ENCODE peak calls at places on chromosomes 4 and X, in four cellular contexts. U is A549, T is GM23338, M is SK-N-SH. D is an unnamed sample.

GRCh38 chr4:2257361-2258001 is 4.4 kb downstream of the MXD4 start:
- DNase-seq in M (peak; percentile 16), U (no peak), T (no peak), D (no peak)

GRCh38 chr4:47213106-47213505 is 181.7 kb downstream of the GABRB1 start:
- DNase-seq in U (no peak), T (no peak), M (no peak), D (no peak)

GRCh38 chr4:42627887-42628646 is 28.8 kb downstream of the ATP8A1 start:
- DNase-seq in M (no peak), U (peak; percentile 0), T (peak; percentile 12), D (no peak)

GRCh38 chr4:139740121-139740520 is 74.5 kb downstream of the MGST2 start:
- DNase-seq in M (no peak), U (peak; percentile 5), T (no peak), D (no peak)

GRCh38 chr4:105059337-105059736 is 87.3 kb upstream of the TET2 start:
- DNase-seq in M (no peak), T (no peak), U (no peak), D (peak; percentile 39)

GRCh38 chr4:147530723-147531122 is 49.8 kb downstream of the EDNRA start:
- DNase-seq in U (no peak), M (no peak), T (no peak), D (no peak)

GRCh38 chr4:108950158-108950915 is 187.5 kb upstream of the ETNPPL start:
- DNase-seq in M (no peak), U (no peak), T (no peak), D (no peak)

GRCh38 chr4:21709761-21710160 is 238.8 kb downstream of the KCNIP4 start:
- DNase-seq in U (no peak), M (no peak), T (no peak), D (no peak)

GRCh38 chr4:13906727-13907126 is 279.2 kb upstream of the BOD1L1 start:
- DNase-seq in M (no peak), T (no peak), U (no peak), D (no peak)

GRCh38 chr4:55397024-55397520 is 1.3 kb downstream of the TMEM165 start:
- DNase-seq in U (no peak), T (no peak), M (peak; percentile 57), D (peak; percentile 29)

GRCh38 chr4:45701616-45702015 is 422.2 kb downstream of the GABRG1 start:
- DNase-seq in U (no peak), T (no peak), M (no peak), D (no peak)

GRCh38 chr4:24240655-24241054 is 343.7 kb downstream of the DHX15 start:
- DNase-seq in M (no peak), U (no peak), T (peak; percentile 44), D (no peak)

GRCh38 chr4:54056360-54056759 is 8.0 kb downstream of the CHIC2 start:
- DNase-seq in T (no peak), U (no peak), M (no peak), D (no peak)

GRCh38 chr4:54058171-54058570 is 6.2 kb downstream of the CHIC2 start:
- DNase-seq in T (no peak), U (no peak), M (no peak), D (no peak)

GRCh38 chr4:54054501-54054900 is 9.9 kb downstream of the CHIC2 start:
- DNase-seq in T (no peak), U (no peak), M (peak; percentile 14), D (no peak)

GRCh38 chr4:54050214-54050904 is 14.0 kb downstream of the CHIC2 start:
- DNase-seq in T (no peak), U (no peak), M (no peak), D (peak; percentile 26)

GRCh38 chr4:54055494-54055893 is 8.9 kb downstream of the CHIC2 start:
- DNase-seq in M (no peak), T (no peak), U (no peak), D (no peak)
- H3K4me2 ChIP-seq in M (no peak overlapping the region), T (no peak overlapping the region), U (no peak overlapping the region), D (no peak overlapping the region)

GRCh38 chr4:83036991-83037390 is 2.0 kb downstream of the COPS4 start:
- DNase-seq in U (no peak), T (no peak), M (no peak), D (no peak)
- H3K4me2 ChIP-seq in U (no peak overlapping the region), T (no peak overlapping the region), M (peak overlapping the region; percentile 72), D (peak overlapping the region; percentile 2)

DNA sequence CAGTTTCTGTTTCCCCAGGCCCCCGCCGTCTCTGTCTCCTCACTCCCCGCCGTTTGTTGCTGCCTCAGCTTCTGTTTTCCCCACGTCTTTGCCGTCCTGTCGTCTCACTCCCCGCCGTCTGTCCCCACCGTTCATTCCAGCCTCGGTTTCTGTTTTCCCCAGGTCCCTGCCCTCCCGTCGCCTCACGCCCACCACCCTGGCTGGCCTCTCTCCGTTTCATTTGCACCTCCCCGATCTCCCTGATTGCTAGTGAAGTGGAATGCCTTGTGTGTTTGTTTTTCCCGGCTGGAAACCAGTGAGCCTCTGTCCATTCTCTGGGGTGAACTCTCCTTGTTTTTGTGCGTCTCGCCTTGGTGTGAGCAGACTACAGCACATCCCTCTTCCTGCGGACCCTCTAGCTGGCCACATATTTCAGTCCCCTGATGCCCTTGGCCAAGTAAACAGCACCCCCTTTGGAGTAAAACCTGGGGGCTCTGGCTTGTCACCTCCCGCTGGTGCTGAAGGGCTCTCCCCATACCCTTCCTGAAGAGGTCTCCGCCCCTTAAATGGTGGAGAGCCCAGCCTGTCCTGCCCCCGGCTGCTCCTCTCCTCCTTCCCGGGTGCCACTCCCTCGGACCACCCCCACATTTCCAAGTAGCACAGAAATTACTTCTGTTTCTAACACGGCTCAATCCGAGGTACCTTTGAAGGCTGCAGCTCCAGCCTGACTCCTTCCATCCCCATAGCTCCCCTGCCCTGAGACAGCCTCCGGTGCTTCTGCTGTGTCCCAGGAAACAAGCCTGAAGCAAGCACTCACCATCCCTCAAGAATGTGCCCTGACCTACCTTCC is 13.2 kb downstream of the TMEM175 start:
- DNase-seq in T (no peak), M (peak; percentile 19), U (no peak), D (no peak)
- H3K4me2 ChIP-seq in T (peak overlapping the region; percentile 48), M (no peak overlapping the region), U (no peak overlapping the region), D (peak overlapping the region; percentile 41)

DNA sequence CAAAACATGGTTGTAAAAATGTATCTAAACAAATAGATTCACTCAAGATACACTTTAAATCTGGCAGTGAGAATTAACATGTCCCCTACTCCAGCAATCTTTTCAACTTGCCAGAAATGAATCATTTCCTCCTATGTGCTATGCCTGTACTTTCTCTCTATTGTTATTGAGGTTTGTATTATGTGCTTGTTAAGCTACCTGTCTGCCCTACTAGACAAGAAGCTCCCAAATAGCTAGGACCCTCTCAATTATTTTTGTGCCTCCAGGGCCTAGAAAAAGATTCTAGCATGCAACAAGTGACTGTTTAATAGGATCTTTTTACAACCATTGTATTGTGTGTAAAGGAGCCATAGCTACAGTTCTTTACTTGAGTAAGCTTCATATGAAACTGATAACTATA is 3.5 kb upstream of the SAP30 start:
- DNase-seq in T (no peak), U (no peak), M (no peak), D (peak; percentile 44)
- H3K4me2 ChIP-seq in T (no peak overlapping the region), U (no peak overlapping the region), M (peak overlapping the region; percentile 78), D (peak overlapping the region; percentile 64)

DNA sequence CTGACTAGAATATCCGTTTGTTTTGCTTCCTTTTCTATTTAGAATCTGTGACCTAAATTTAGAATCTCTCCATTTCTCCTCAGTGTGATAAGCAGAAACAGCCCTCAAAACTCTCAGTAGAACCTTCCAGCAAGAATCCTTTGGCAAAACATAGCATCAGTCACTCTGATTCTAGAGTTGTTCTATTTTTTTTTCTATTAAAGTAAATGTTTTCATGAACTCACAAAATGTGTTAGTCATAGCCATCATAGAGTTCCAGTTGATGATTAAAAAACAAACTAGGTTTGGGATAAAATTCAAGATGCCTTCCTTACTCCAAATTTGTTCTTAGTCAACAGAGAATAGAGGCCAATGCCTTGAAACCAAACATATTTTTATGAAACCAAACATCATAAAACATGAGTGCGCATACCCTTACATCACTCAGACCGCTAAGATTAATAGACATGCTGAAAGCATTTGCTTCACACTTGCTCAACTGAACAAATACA is 13.2 kb upstream of the C1QTNF7 start:
- DNase-seq in T (no peak), M (no peak), U (peak; percentile 16), D (no peak)
- H3K4me2 ChIP-seq in T (no peak overlapping the region), M (peak overlapping the region; percentile 1), U (peak overlapping the region; percentile 33), D (no peak overlapping the region)

GRCh38 chrX:109862386-109862910 is 129.4 kb upstream of the ACSL4 start:
- DNase-seq in U (no peak), M (no peak), T (no peak), D (peak; percentile 25)

GRCh38 chrX:109858602-109859341 is 125.7 kb upstream of the ACSL4 start:
- DNase-seq in M (no peak), T (no peak), U (no peak), D (no peak)

GRCh38 chrX:109859673-109860072 is 126.6 kb upstream of the ACSL4 start:
- DNase-seq in M (no peak), U (no peak), T (no peak), D (no peak)

GRCh38 chrX:109857898-109858297 is 124.8 kb upstream of the ACSL4 start:
- DNase-seq in M (no peak), T (no peak), U (no peak), D (peak; percentile 29)

GRCh38 chrX:109863811-109864210 is 130.8 kb upstream of the ACSL4 start:
- DNase-seq in T (no peak), U (no peak), M (no peak), D (no peak)
- H3K4me2 ChIP-seq in T (no peak overlapping the region), U (no peak overlapping the region), M (no peak overlapping the region), D (no peak overlapping the region)

DNA sequence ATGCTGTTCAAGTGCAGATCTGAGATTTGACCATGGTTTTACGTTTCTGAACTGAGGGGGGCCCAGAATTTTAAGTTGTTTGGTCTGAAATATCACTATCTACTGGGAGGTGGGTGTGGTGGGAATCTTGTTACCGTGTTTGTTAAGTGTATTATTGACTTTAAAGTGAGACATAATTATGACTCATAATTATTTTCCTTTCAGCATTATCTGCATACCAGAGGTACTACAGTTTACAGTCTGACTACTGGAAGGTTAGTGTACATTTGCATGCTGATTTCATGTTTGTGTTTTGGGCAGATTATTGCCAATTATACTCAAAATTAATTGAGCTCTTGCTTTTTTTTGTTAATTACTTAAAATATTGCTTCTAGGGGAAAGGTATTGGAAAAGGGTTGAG is 101.5 kb downstream of the KDM6A start:
- DNase-seq in U (peak; percentile 25), M (no peak), T (no peak), D (peak; percentile 63)
- H3K4me2 ChIP-seq in U (peak overlapping the region; percentile 47), M (no peak overlapping the region), T (no peak overlapping the region), D (peak overlapping the region; percentile 57)

GRCh38 chr4:8097721-8098345 is 60.8 kb downstream of the ABLIM2 start:
- DNase-seq in U (no peak), M (no peak), T (no peak), D (no peak)
- H3K4me2 ChIP-seq in U (no peak overlapping the region), M (no peak overlapping the region), T (no peak overlapping the region), D (no peak overlapping the region)